ENCODE peak calls at places on chromosomes 16 and 17, in five cellular contexts. I is endothelial cell of umbilical vein, B is K562, V is H1, H is HepG2. W is an unnamed sample.

GRCh38 chr16:4597174-4597573 is 17.5 kb downstream of the UBALD1 start:
- DNase-seq in B (no peak), V (no peak), I (no peak), H (no peak), W (no peak)

GRCh38 chr16:68724797-68725196 is 12.3 kb upstream of the CDH1 start:
- DNase-seq in V (no peak), H (no peak), B (peak; percentile 67), I (no peak), W (no peak)

GRCh38 chr17:78736526-78737079 is 45.5 kb downstream of the CYTH1 start:
- DNase-seq in B (peak; percentile 61), I (peak; percentile 79), H (no peak), V (no peak), W (peak; percentile 92)

GRCh38 chr17:44733753-44734152 is 25.0 kb upstream of the ADAM11 start:
- DNase-seq in V (no peak), H (peak; percentile 41), I (no peak), B (peak; percentile 31), W (peak; percentile 45)

GRCh38 chr16:50359626-50360025 is 9.2 kb downstream of the BRD7 start:
- DNase-seq in V (no peak), B (no peak), I (no peak), H (no peak), W (no peak)

GRCh38 chr16:89269805-89270665 is 52.5 kb downstream of the ZNF778 start:
- DNase-seq in V (no peak), I (no peak), B (no peak), H (no peak), W (no peak)

GRCh38 chr17:17577373-17577772 is 14.1 kb downstream of the PEMT start:
- DNase-seq in H (no peak), V (no peak), I (no peak), B (no peak), W (no peak)

GRCh38 chr16:89297156-89297869 is 79.8 kb downstream of the ZNF778 start:
- DNase-seq in I (no peak), B (no peak), V (no peak), H (no peak), W (no peak)

GRCh38 chr16:55526448-55526847 is 17.6 kb downstream of the LPCAT2 start:
- DNase-seq in V (no peak), I (peak; percentile 87), B (no peak), H (no peak), W (no peak)

GRCh38 chr17:64783556-64784352 is 121.6 kb upstream of the SMURF2 start:
- DNase-seq in I (no peak), H (no peak), V (no peak), B (no peak), W (no peak)

GRCh38 chr16:85428899-85429775 is 184.0 kb upstream of the GSE1 start:
- DNase-seq in H (no peak), B (no peak), I (no peak), V (no peak), W (no peak)

GRCh38 chr17:62865586-62865985 is 57.5 kb upstream of the MARCHF10 start:
- DNase-seq in B (no peak), H (no peak), I (no peak), V (no peak), W (no peak)

GRCh38 chr16:2529061-2529931 is 1.9 kb downstream of the CEMP1 start:
- DNase-seq in H (no peak), I (no peak), B (peak; percentile 38), V (no peak), W (no peak)

GRCh38 chr17:35713069-35713728 is 18.2 kb upstream of the RASL10B start:
- DNase-seq in I (peak; percentile 98), B (no peak), H (peak; percentile 87), V (no peak), W (no peak)

GRCh38 chr17:7416323-7416722 is 3.8 kb upstream of the SPEM1 start:
- DNase-seq in V (no peak), I (no peak), H (no peak), B (no peak), W (no peak)

GRCh38 chr16:3859875-3860274 is 20.6 kb downstream of the CREBBP start:
- DNase-seq in I (no peak), H (no peak), B (no peak), V (no peak), W (no peak)

GRCh38 chr17:70102531-70102930 is 27.5 kb downstream of the KCNJ16 start:
- DNase-seq in V (no peak), B (no peak), I (peak; percentile 38), H (no peak), W (no peak)

GRCh38 chr17:27237890-27238289 is 56.0 kb upstream of the WSB1 start:
- DNase-seq in B (no peak), I (no peak), V (no peak), H (no peak), W (no peak)

GRCh38 chr17:81599719-81600486 is 37.0 kb downstream of the NPLOC4 start:
- DNase-seq in I (peak; percentile 23), V (no peak), B (no peak), H (no peak), W (no peak)

GRCh38 chr16:49969356-49970030 is 55.5 kb upstream of the CNEP1R1 start:
- DNase-seq in H (peak; percentile 18), I (no peak), B (no peak), V (no peak), W (no peak)

GRCh38 chr16:24670623-24671454 is 58.6 kb upstream of the TNRC6A start:
- DNase-seq in B (no peak), I (peak; percentile 59), V (no peak), H (no peak), W (peak; percentile 68)

GRCh38 chr17:55672585-55673501 is 49.8 kb downstream of the TMEM100 start:
- DNase-seq in I (no peak), B (no peak), V (no peak), H (no peak), W (no peak)

GRCh38 chr16:89821438-89822187 is 5.2 kb upstream of the FANCA start:
- DNase-seq in V (no peak), H (peak; percentile 81), I (no peak), B (no peak), W (no peak)

GRCh38 chr17:20226814-20227482 is 217.8 kb downstream of the SPECC1 start:
- DNase-seq in I (peak; percentile 77), H (peak; percentile 50), B (peak; percentile 80), V (peak; percentile 74), W (peak; percentile 85)

GRCh38 chr17:52383493-52384100 is 225.1 kb upstream of the CA10 start:
- DNase-seq in B (peak; percentile 13), V (peak; percentile 66), H (peak; percentile 71), I (peak; percentile 12), W (peak; percentile 70)

GRCh38 chr16:77569406-77569805 is 134.6 kb upstream of the ADAMTS18 start:
- DNase-seq in V (no peak), I (peak; percentile 85), H (no peak), B (no peak), W (no peak)

GRCh38 chr16:28182183-28182582 is 29.6 kb downstream of the XPO6 start:
- DNase-seq in B (no peak), I (no peak), H (no peak), V (no peak), W (no peak)

GRCh38 chr16:88881090-88881580 is 14.7 kb upstream of the PABPN1L start:
- DNase-seq in B (no peak), V (no peak), H (no peak), I (no peak), W (no peak)

GRCh38 chr16:56931253-56931768 is 631 bp upstream of the HERPUD1 start:
- DNase-seq in B (no peak), I (no peak), H (no peak), V (no peak), W (no peak)

GRCh38 chr17:62735027-62735651 is 73.0 kb downstream of the MARCHF10 start:
- DNase-seq in V (no peak), B (no peak), I (no peak), H (no peak), W (no peak)

GRCh38 chr16:87201052-87201451 is 116.1 kb downstream of the C16orf95 start:
- DNase-seq in H (no peak), I (peak; percentile 34), V (no peak), B (no peak), W (peak; percentile 56)
- H3K4me1 ChIP-seq in H (peaks cover 7% of the 10 kb centered on the region), I (no peaks in the 10 kb centered on the region), V (peaks cover 7% of the 10 kb centered on the region), B (no peaks in the 10 kb centered on the region), W (peaks cover 12% of the 10 kb centered on the region)

GRCh38 chr16:17328971-17329370 is 141.8 kb downstream of the XYLT1 start:
- DNase-seq in I (no peak), H (no peak), V (no peak), B (no peak), W (no peak)
- TF ChIP-seq JUN in I (no peak), H (no peak), V (no peak), B (no peak), W (no peak)

GRCh38 chr16:53609536-53609935 is 94.1 kb downstream of the RPGRIP1L start:
- DNase-seq in B (no peak), V (no peak), H (no peak), I (no peak), W (no peak)
- H3K4me1 ChIP-seq in B (no peaks in the 10 kb centered on the region), V (no peaks in the 10 kb centered on the region), H (peaks cover 14% of the 10 kb centered on the region), I (peaks cover 3% of the 10 kb centered on the region), W (no peaks in the 10 kb centered on the region)

DNA sequence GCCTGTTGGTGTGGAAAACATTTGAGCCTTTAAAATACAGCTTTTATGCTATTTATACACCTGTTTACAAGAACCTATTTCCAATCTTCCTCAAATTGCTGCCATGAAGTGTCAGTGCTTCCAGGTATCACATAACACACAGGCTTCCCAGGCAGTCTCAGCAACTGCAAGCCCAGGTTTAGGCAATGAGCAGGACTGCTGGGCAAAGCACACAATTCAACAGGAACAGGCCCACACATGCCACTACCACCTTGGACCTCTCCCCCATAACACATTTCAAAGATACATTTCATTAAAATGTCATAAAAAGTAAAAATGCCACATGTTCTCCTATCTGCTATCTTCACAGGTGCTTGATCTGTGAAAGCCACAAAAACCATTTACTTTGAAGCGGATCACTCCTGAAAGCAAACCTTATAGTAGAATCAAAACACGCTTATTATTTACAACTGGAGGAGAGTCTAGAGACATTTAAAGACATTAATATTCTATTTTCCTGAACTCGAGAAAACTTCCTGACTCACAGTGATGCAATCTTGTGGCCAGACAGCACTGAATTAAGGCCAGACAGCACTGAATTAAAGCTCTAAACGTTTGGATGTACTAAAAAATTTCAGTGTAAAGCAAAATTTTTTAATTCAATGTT is 31.5 kb downstream of the ANKFY1 start:
- DNase-seq in I (no peak), V (no peak), H (no peak), B (no peak), W (no peak)
- TF ChIP-seq JUN in I (no peak), V (no peak), H (no peak), B (no peak), W (no peak)

W was measured in A549.